ENCODE peak calls at places on chromosomes 11 and 22, in eight cellular contexts. X, V, R, Q, W, H, P and G are unnamed samples.
A peak's percentile ranks its signal among the peaks of the same experiment; 100 is the strongest.

GRCh38 chr11:14520902-14521151 is 641 bp upstream of the PSMA1 start:
- DNase-seq in W (no peak), P (no peak), V (no peak), H (no peak), Q (no peak), X (no peak), R (no peak), G (no peak)

GRCh38 chr22:32823024-32823730 is 21.7 kb downstream of the TIMP3 start:
- DNase-seq in R (peak; percentile 25), X (peak; percentile 31), P (no peak), V (no peak), W (peak; percentile 45), H (peak; percentile 25), Q (peak; percentile 52), G (no peak)

GRCh38 chr11:121445071-121445768 is 6.9 kb upstream of the SORL1 start:
- DNase-seq in W (no peak), R (peak; percentile 67), Q (no peak), H (no peak), X (no peak), V (no peak), P (no peak), G (no peak)

GRCh38 chr11:102733232-102733875 is 8.6 kb upstream of the MMP8 start:
- DNase-seq in H (peak; percentile 38), Q (peak; percentile 54), X (peak; percentile 59), W (peak; percentile 39), R (peak; percentile 56), V (no peak), P (no peak), G (no peak)

GRCh38 chr11:65814131-65814959 is 19.4 kb upstream of the SNX32 start:
- DNase-seq in R (no peak), Q (peak; percentile 86), X (no peak), V (no peak), H (no peak), W (no peak), P (no peak), G (no peak)

GRCh38 chr11:11036185-11037161 is 178.6 kb upstream of the ZBED5 start:
- DNase-seq in X (peak; percentile 64), R (peak; percentile 76), P (no peak), H (peak; percentile 31), Q (peak; percentile 70), V (no peak), W (peak; percentile 53), G (no peak)

GRCh38 chr11:61730222-61730994 is 22.0 kb upstream of the MYRF start:
- DNase-seq in R (no peak), W (no peak), P (no peak), Q (no peak), V (no peak), H (peak; percentile 65), X (no peak), G (no peak)

GRCh38 chr11:107576497-107577086 is 11.1 kb upstream of the ALKBH8 start:
- DNase-seq in H (peak; percentile 36), W (peak; percentile 48), R (peak; percentile 63), P (no peak), Q (peak; percentile 53), X (peak; percentile 62), V (no peak), G (no peak)

GRCh38 chr11:762421-763072 is 14.7 kb downstream of the GATD1 start:
- DNase-seq in P (peak; percentile 87), W (peak; percentile 65), H (peak; percentile 83), R (peak; percentile 43), V (no peak), X (no peak), Q (peak; percentile 91), G (no peak)

GRCh38 chr11:19316434-19316833 is 75.7 kb upstream of the E2F8 start:
- DNase-seq in W (no peak), V (no peak), X (no peak), Q (peak; percentile 36), R (no peak), H (no peak), P (no peak), G (no peak)

GRCh38 chr11:122108192-122108799 is 7.7 kb downstream of the BLID start:
- DNase-seq in X (no peak), P (no peak), W (peak; percentile 60), R (peak; percentile 46), Q (peak; percentile 83), V (no peak), H (no peak), G (no peak)

GRCh38 chr11:130101661-130102060 is 32.0 kb downstream of the APLP2 start:
- DNase-seq in Q (peak; percentile 12), X (no peak), R (no peak), V (no peak), H (no peak), P (no peak), W (no peak), G (no peak)

GRCh38 chr22:37674951-37675929 is at the start of gene LGALS1:
- DNase-seq in X (peak; percentile 87), W (peak; percentile 99), Q (peak; percentile 97), H (peak; percentile 65), P (peak; percentile 99), R (peak; percentile 47), V (peak; percentile 54), G (peak; percentile 60)

GRCh38 chr22:37932821-37933578 is 20.4 kb downstream of the C22orf23 start:
- DNase-seq in V (no peak), Q (no peak), R (no peak), X (no peak), P (no peak), W (no peak), H (no peak), G (no peak)

GRCh38 chr22:24728790-24729637 is 45.5 kb downstream of the PIWIL3 start:
- DNase-seq in R (no peak), W (peak; percentile 54), V (no peak), Q (peak; percentile 7), X (no peak), P (no peak), H (no peak), G (no peak)

GRCh38 chr11:22459053-22459452 is 120.9 kb downstream of the SLC17A6 start:
- DNase-seq in W (no peak), R (no peak), V (no peak), X (no peak), P (no peak), Q (peak; percentile 60), H (no peak), G (no peak)

GRCh38 chr11:102513869-102514268 is 16.7 kb downstream of the MMP7 start:
- DNase-seq in X (no peak), H (no peak), R (no peak), W (no peak), P (no peak), Q (peak; percentile 54), V (no peak), G (no peak)

GRCh38 chr11:15493921-15494630 is 379.4 kb downstream of the INSC start:
- DNase-seq in H (no peak), R (no peak), X (no peak), W (peak; percentile 47), V (no peak), Q (no peak), P (no peak), G (no peak)

GRCh38 chr11:26996056-26996455 is 2.1 kb downstream of the FIBIN start:
- DNase-seq in V (no peak), P (no peak), X (no peak), H (no peak), W (no peak), Q (no peak), R (no peak), G (no peak)

GRCh38 chr11:70415642-70416395 is 17.5 kb downstream of the CTTN start:
- DNase-seq in P (no peak), H (no peak), R (no peak), W (peak; percentile 21), V (no peak), X (no peak), Q (peak; percentile 36), G (no peak)

GRCh38 chr11:85595285-85595884 is 31.8 kb downstream of the DLG2 start:
- DNase-seq in V (no peak), R (peak; percentile 66), W (peak; percentile 51), P (no peak), H (peak; percentile 41), Q (peak; percentile 68), X (peak; percentile 35), G (no peak)

GRCh38 chr11:114685097-114685496 is 6.8 kb downstream of the NXPE2 start:
- DNase-seq in X (no peak), R (no peak), Q (no peak), V (no peak), H (no peak), W (no peak), P (no peak), G (no peak)

GRCh38 chr11:17744151-17744940 is 9.8 kb downstream of the KCNC1 start:
- DNase-seq in Q (peak; percentile 33), X (no peak), P (no peak), H (no peak), V (no peak), R (no peak), W (peak; percentile 15), G (no peak)

GRCh38 chr22:38570841-38571364 is 920 bp upstream of the DMC1 start:
- DNase-seq in W (peak; percentile 21), P (peak; percentile 89), Q (peak; percentile 28), H (peak; percentile 9), V (peak; percentile 16), X (peak; percentile 23), R (peak; percentile 72), G (no peak)

GRCh38 chr11:109377039-109377742 is 44.8 kb upstream of the C11orf87 start:
- DNase-seq in H (no peak), R (no peak), X (no peak), W (no peak), V (no peak), Q (no peak), P (no peak), G (no peak)

GRCh38 chr11:91981995-91982394 is 242.6 kb upstream of the FAT3 start:
- DNase-seq in H (peak; percentile 4), R (no peak), W (peak; percentile 99), V (no peak), Q (peak; percentile 99), X (no peak), P (no peak), G (no peak)

GRCh38 chr11:32266611-32267010 is 168.7 kb downstream of the WT1 start:
- DNase-seq in W (no peak), X (no peak), H (no peak), P (no peak), Q (no peak), V (no peak), R (no peak), G (no peak)

GRCh38 chr11:35933572-35933925 is 10.3 kb upstream of the LDLRAD3 start:
- DNase-seq in H (no peak), V (no peak), W (no peak), Q (peak; percentile 30), P (no peak), X (no peak), R (no peak), G (no peak)
- TF ChIP-seq CTCF in H (no peak), V (no peak), W (no peak), Q (no peak), P (no peak), X (no peak), R (no peak), G (no peak)

GRCh38 chr11:63683133-63683991 is 2.1 kb downstream of the RTN3 start:
- DNase-seq in P (no peak), Q (peak; percentile 43), R (no peak), X (no peak), W (peak; percentile 50), H (no peak), V (no peak), G (no peak)
- TF ChIP-seq CTCF in P (no peak), Q (no peak), R (no peak), X (no peak), W (no peak), H (no peak), V (no peak), G (no peak)

GRCh38 chr11:40125054-40125453 is 1334.4 kb downstream of the LRRC4C start:
- DNase-seq in R (no peak), W (no peak), X (no peak), P (no peak), Q (no peak), H (no peak), V (no peak), G (no peak)
- TF ChIP-seq CTCF in R (peak; percentile 26), W (peak; percentile 30), X (no peak), P (no peak), Q (no peak), H (no peak), V (no peak), G (no peak)

GRCh38 chr11:124075841-124076571 is 34.9 kb upstream of the OR10G7 start:
- DNase-seq in W (no peak), V (no peak), Q (no peak), X (peak; percentile 34), H (peak; percentile 10), R (no peak), P (no peak), G (no peak)
- TF ChIP-seq CTCF in W (no peak), V (no peak), Q (no peak), X (no peak), H (no peak), R (no peak), P (no peak), G (no peak)